ENCODE peak calls at places on chromosomes 5 and 9, in four cellular contexts. One of them, this sample, is unnamed.

GRCh38 chr9:35771524-35771923 is 17.4 kb upstream of the MSMP start:
- DNase-seq in NCI-H460: no peak
- DNase-seq in activated CD4-positive, alpha-beta T cell treated with anti-CD3 and anti-CD28 coated beads for 24 hours: no peak
- DNase-seq in mammary epithelial cell: peak
- DNase-seq in this sample: no peak

GRCh38 chr5:132264546-132265335 is 7.2 kb downstream of the PDLIM4 start:
- DNase-seq in NCI-H460: no peak
- DNase-seq in activated CD4-positive, alpha-beta T cell treated with anti-CD3 and anti-CD28 coated beads for 24 hours: no peak
- DNase-seq in mammary epithelial cell: no peak
- DNase-seq in this sample: peak

GRCh38 chr5:16144416-16144815 is 35.2 kb downstream of the MARCHF11 start:
- DNase-seq in NCI-H460: no peak
- DNase-seq in activated CD4-positive, alpha-beta T cell treated with anti-CD3 and anti-CD28 coated beads for 24 hours: no peak
- DNase-seq in mammary epithelial cell: no peak
- DNase-seq in this sample: no peak

GRCh38 chr5:151615431-151615830 is 24.3 kb upstream of the FAT2 start:
- DNase-seq in NCI-H460: no peak
- DNase-seq in activated CD4-positive, alpha-beta T cell treated with anti-CD3 and anti-CD28 coated beads for 24 hours: no peak
- DNase-seq in mammary epithelial cell: peak
- DNase-seq in this sample: no peak

GRCh38 chr5:147509041-147509709 is 693 bp downstream of the DPYSL3 start:
- DNase-seq in NCI-H460: no peak
- DNase-seq in activated CD4-positive, alpha-beta T cell treated with anti-CD3 and anti-CD28 coated beads for 24 hours: no peak
- DNase-seq in mammary epithelial cell: peak
- DNase-seq in this sample: no peak

GRCh38 chr5:5838493-5838892 is 416.0 kb downstream of the ICE1 start:
- DNase-seq in NCI-H460: no peak
- DNase-seq in activated CD4-positive, alpha-beta T cell treated with anti-CD3 and anti-CD28 coated beads for 24 hours: no peak
- DNase-seq in mammary epithelial cell: no peak
- DNase-seq in this sample: no peak

GRCh38 chr5:41214199-41214598 is 867 bp upstream of the C6 start:
- DNase-seq in NCI-H460: no peak
- DNase-seq in activated CD4-positive, alpha-beta T cell treated with anti-CD3 and anti-CD28 coated beads for 24 hours: no peak
- DNase-seq in mammary epithelial cell: no peak
- DNase-seq in this sample: no peak

GRCh38 chr5:65034029-65034781 is 265.5 kb downstream of the CWC27 start:
- DNase-seq in NCI-H460: no peak
- DNase-seq in activated CD4-positive, alpha-beta T cell treated with anti-CD3 and anti-CD28 coated beads for 24 hours: no peak
- DNase-seq in mammary epithelial cell: no peak
- DNase-seq in this sample: no peak

GRCh38 chr9:113463418-113464285 is at the start of gene RGS3:
- DNase-seq in NCI-H460: peak
- DNase-seq in activated CD4-positive, alpha-beta T cell treated with anti-CD3 and anti-CD28 coated beads for 24 hours: no peak
- DNase-seq in mammary epithelial cell: peak
- DNase-seq in this sample: no peak

GRCh38 chr5:65722575-65723424 is 795 bp downstream of the NLN start:
- DNase-seq in NCI-H460: peak
- DNase-seq in activated CD4-positive, alpha-beta T cell treated with anti-CD3 and anti-CD28 coated beads for 24 hours: no peak
- DNase-seq in mammary epithelial cell: peak
- DNase-seq in this sample: peak

GRCh38 chr5:149113669-149114068 is 27.6 kb upstream of the ABLIM3 start:
- DNase-seq in NCI-H460: no peak
- DNase-seq in activated CD4-positive, alpha-beta T cell treated with anti-CD3 and anti-CD28 coated beads for 24 hours: no peak
- DNase-seq in mammary epithelial cell: peak
- DNase-seq in this sample: no peak

GRCh38 chr5:138033275-138033808 is 463 bp upstream of the FAM13B start:
- DNase-seq in NCI-H460: no peak
- DNase-seq in activated CD4-positive, alpha-beta T cell treated with anti-CD3 and anti-CD28 coated beads for 24 hours: no peak
- DNase-seq in mammary epithelial cell: peak
- DNase-seq in this sample: no peak

GRCh38 chr9:33080534-33080933 is 4.1 kb upstream of the SMU1 start:
- DNase-seq in NCI-H460: no peak
- DNase-seq in activated CD4-positive, alpha-beta T cell treated with anti-CD3 and anti-CD28 coated beads for 24 hours: no peak
- DNase-seq in mammary epithelial cell: peak
- DNase-seq in this sample: no peak

GRCh38 chr5:41445937-41446563 is 64.4 kb downstream of the PLCXD3 start:
- DNase-seq in NCI-H460: no peak
- DNase-seq in activated CD4-positive, alpha-beta T cell treated with anti-CD3 and anti-CD28 coated beads for 24 hours: no peak
- DNase-seq in mammary epithelial cell: no peak
- DNase-seq in this sample: no peak

GRCh38 chr9:5388026-5388806 is 48.5 kb upstream of the RLN1 start:
- DNase-seq in NCI-H460: no peak
- DNase-seq in activated CD4-positive, alpha-beta T cell treated with anti-CD3 and anti-CD28 coated beads for 24 hours: no peak
- DNase-seq in mammary epithelial cell: no peak
- DNase-seq in this sample: no peak

GRCh38 chr5:36505021-36505420 is 101.4 kb upstream of the SLC1A3 start:
- DNase-seq in NCI-H460: no peak
- DNase-seq in activated CD4-positive, alpha-beta T cell treated with anti-CD3 and anti-CD28 coated beads for 24 hours: no peak
- DNase-seq in mammary epithelial cell: no peak
- DNase-seq in this sample: no peak

GRCh38 chr5:135139397-135140134 is 105.5 kb upstream of the PITX1 start:
- DNase-seq in NCI-H460: peak
- DNase-seq in activated CD4-positive, alpha-beta T cell treated with anti-CD3 and anti-CD28 coated beads for 24 hours: no peak
- DNase-seq in mammary epithelial cell: peak
- DNase-seq in this sample: no peak

GRCh38 chr9:84823426-84824271 is 154.1 kb downstream of the NTRK2 start:
- DNase-seq in NCI-H460: no peak
- DNase-seq in activated CD4-positive, alpha-beta T cell treated with anti-CD3 and anti-CD28 coated beads for 24 hours: no peak
- DNase-seq in mammary epithelial cell: peak
- DNase-seq in this sample: no peak

GRCh38 chr5:171801839-171802238 is 16.2 kb downstream of the SMIM23 start:
- DNase-seq in NCI-H460: no peak
- DNase-seq in activated CD4-positive, alpha-beta T cell treated with anti-CD3 and anti-CD28 coated beads for 24 hours: no peak
- DNase-seq in mammary epithelial cell: no peak
- DNase-seq in this sample: no peak

This sample was measured in GM20000.